ENCODE peak calls at places on chromosome 22, in six cellular contexts. Y is IMR-90, B is body of pancreas, H is adrenal gland, T is prostate gland, O is GM12892. R is an unnamed sample.

GRCh38 chr22:22371031-22371541 is 126.5 kb downstream of the VPREB1 start:
- DNase-seq in B (no peak), T (no peak), O (no peak), Y (no peak), H (peak; percentile 31), R (no peak)

GRCh38 chr22:20116376-20116950 is 559 bp downstream of the RANBP1 start:
- DNase-seq in O (no peak), H (peak; percentile 60), B (peak; percentile 36), Y (no peak), T (no peak), R (no peak)

GRCh38 chr22:17472886-17473285 is 90.4 kb upstream of the SLC25A18 start:
- DNase-seq in T (no peak), H (no peak), B (no peak), Y (no peak), O (no peak), R (no peak)

GRCh38 chr22:44625981-44626687 is 75.9 kb upstream of the PRR5 start:
- DNase-seq in H (peak; percentile 79), Y (peak; percentile 45), O (peak; percentile 82), B (peak; percentile 69), T (peak; percentile 54), R (peak; percentile 86)

GRCh38 chr22:36541831-36542391 is 12.9 kb upstream of the EIF3D start:
- DNase-seq in O (no peak), H (peak; percentile 72), T (peak; percentile 33), B (no peak), Y (peak; percentile 96), R (no peak)

GRCh38 chr22:42321908-42322561 is 51.6 kb upstream of the TCF20 start:
- DNase-seq in H (no peak), Y (no peak), B (no peak), T (no peak), O (no peak), R (no peak)

GRCh38 chr22:44620129-44620840 is 81.7 kb upstream of the PRR5 start:
- DNase-seq in B (peak; percentile 57), H (peak; percentile 72), T (no peak), Y (peak; percentile 50), O (no peak), R (peak; percentile 50)

GRCh38 chr22:45867118-45867905 is 109.7 kb downstream of the WNT7B start:
- DNase-seq in H (peak; percentile 29), Y (no peak), T (no peak), O (no peak), B (peak; percentile 35), R (peak; percentile 15)

GRCh38 chr22:30865656-30866055 is 102.9 kb downstream of the MORC2 start:
- DNase-seq in T (no peak), Y (no peak), B (no peak), O (peak; percentile 5), H (peak; percentile 13), R (no peak)

GRCh38 chr22:46574993-46575914 is 37.8 kb upstream of the CELSR1 start:
- DNase-seq in Y (no peak), H (peak; percentile 59), B (peak; percentile 90), T (no peak), O (no peak), R (no peak)

GRCh38 chr22:46043339-46043738 is 66.4 kb upstream of the WNT7B start:
- DNase-seq in T (no peak), H (no peak), O (no peak), Y (no peak), B (peak; percentile 6), R (no peak)

GRCh38 chr22:38295863-38296262 is 21.4 kb downstream of the CSNK1E start:
- DNase-seq in H (no peak), T (no peak), Y (no peak), O (no peak), B (no peak), R (no peak)

GRCh38 chr22:24189249-24190158 is 8.2 kb downstream of the SUSD2 start:
- DNase-seq in O (peak; percentile 79), Y (peak; percentile 50), T (peak; percentile 65), B (peak; percentile 84), H (peak; percentile 83), R (peak; percentile 46)

GRCh38 chr22:36546932-36547331 is 18.0 kb upstream of the EIF3D start:
- DNase-seq in O (no peak), Y (peak; percentile 92), T (no peak), B (no peak), H (no peak), R (no peak)

GRCh38 chr22:39724390-39724789 is 153.8 kb downstream of the CACNA1I start:
- DNase-seq in B (no peak), H (no peak), T (no peak), O (no peak), Y (no peak), R (peak; percentile 78)

DNA sequence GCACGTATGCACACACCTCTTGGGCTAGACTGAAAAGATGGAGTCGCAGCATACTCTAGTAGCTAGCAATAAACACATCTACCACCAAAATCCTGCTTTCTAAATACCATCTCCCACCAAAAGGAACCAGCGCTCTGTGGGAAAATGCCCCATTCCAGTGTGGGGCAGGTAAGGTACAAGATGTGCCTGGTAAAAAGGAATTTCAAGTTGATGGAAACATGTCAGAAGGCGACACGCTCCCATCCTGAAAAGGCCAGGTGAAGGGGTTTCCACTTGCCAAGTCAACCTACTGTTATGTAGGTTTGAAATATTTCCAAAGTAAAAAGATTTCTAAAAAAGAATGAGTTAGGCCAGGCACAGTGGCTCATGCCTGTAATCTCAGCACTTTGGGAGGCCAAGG is 8.8 kb downstream of the DGCR2 start:
- DNase-seq in B (no peak), H (no peak), T (no peak), Y (no peak), O (no peak), R (no peak)
- TF ChIP-seq POLR2A in B (no peak), H (no peak), T (no peak), Y (no peak), O (no peak), R (no peak)

GRCh38 chr22:41285820-41286638 is at the start of gene RANGAP1:
- DNase-seq in Y (peak; percentile 98), O (peak; percentile 97), H (peak; percentile 98), T (peak; percentile 98), B (peak; percentile 98), R (peak; percentile 98)
- TF ChIP-seq POLR2A in Y (peak; percentile 95), O (peak; percentile 89), H (peak; percentile 41), T (peak; percentile 87), B (peak; percentile 68), R (peak; percentile 87)

DNA sequence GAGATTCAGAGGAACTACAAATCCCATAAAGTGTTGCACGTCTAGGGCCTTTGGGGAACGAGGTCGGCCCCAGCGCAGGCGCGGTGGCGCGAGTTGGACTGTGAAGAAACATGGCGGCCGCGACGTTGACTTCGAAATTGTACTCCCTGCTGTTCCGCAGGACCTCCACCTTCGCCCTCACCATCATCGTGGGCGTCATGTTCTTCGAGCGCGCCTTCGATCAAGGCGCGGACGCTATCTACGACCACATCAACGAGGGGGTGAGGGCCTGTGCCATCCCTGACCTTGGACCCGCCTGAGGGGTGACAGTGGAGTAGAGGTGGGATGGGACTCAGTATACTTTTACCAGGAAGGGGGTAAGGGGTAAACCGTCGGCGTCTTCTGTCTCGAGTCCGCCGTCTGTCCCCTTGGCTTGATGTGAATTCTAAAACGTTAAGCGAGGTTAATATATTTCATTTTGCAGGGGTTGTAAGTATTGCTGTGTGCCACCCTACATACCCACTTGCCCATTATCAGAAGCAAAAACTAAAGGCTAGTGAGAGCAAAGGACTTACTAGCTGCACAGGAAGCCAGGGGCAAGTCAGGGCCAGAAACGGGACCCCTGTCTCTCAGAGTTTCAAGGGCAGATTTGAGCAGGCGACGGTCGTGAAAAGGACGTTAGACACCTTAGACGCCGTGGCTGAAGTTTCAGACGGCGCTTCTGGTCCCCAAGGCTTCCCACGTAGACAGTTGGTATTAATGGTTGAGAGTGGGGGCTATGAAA is at the start of gene UQCR10:
- DNase-seq in H (peak; percentile 92), B (peak; percentile 95), Y (peak; percentile 88), O (peak; percentile 91), T (peak; percentile 89), R (peak; percentile 94)
- TF ChIP-seq POLR2A in H (no peak), B (no peak), Y (peak; percentile 48), O (peak; percentile 86), T (peak; percentile 62), R (peak; percentile 83)

DNA sequence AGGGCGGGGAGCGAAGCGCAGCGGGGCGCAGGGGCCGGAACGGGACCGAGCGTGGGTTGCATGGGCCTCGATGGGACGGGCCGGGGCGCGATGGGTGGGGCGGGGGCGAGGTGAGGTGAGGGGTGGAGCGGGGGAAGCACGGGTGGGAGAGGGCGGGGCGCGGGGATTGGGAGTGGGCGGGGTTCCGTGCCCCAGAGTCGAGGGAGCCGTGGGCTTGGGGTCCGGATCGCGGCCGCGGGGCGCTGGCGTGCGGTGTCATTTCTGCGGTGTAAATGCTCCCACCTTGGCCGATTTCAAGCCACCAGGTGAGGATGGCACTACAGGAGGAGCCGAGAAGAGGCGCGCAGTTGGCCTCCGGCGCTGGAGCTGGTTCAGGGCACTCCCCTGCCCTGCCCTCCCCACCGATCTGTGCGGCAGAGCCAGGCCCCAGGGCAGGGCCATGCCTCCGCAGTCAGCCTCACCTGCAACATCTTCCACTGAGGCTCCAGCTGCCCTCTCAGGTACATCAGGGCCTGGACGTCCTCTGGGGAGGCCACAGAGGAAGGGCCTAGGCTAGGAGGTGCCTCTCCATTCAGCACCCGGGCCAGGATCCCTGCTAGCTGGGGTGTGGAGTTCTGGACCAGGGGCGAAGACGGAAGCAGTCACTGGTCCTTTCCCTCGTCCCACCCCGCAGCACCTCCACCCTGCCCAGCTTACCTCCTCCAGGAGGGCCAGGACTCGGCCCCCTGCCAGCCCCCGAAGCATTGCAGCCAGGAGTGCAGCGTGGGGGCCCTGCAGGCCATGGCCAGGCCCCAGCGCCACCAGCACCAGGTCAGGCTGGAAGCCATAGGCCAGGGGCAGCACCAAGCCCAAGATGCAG is 620 bp upstream of the TUBGCP6 start:
- DNase-seq in T (no peak), O (no peak), B (no peak), Y (no peak), H (no peak), R (no peak)
- TF ChIP-seq POLR2A in T (no peak), O (no peak), B (no peak), Y (no peak), H (peak; percentile 5), R (peak; percentile 25)

GRCh38 chr22:43535336-43535735 is 123.5 kb downstream of the MPPED1 start:
- DNase-seq in Y (no peak), O (no peak), B (no peak), T (no peak), H (no peak), R (no peak)
- TF ChIP-seq POLR2A in Y (no peak), O (no peak), B (no peak), T (no peak), H (no peak), R (no peak)

GRCh38 chr22:48804811-48805301 is 1022.8 kb downstream of the BRD1 start:
- DNase-seq in B (no peak), H (no peak), Y (no peak), O (no peak), T (no peak), R (no peak)
- TF ChIP-seq POLR2A in B (no peak), H (no peak), Y (no peak), O (no peak), T (no peak), R (no peak)

R was measured in erythroblast.